ENCODE peak calls at places on chromosomes 7 and 10, in seven cellular contexts. O is H9, Z is neuronal stem cell, K is mesendoderm, G is IMR-90, X is H1, M is trophoblast cell. A is an unnamed sample.

GRCh38 chr7:142812437-142813215 is 41.9 kb downstream of the PRSS2 start:
- DNase-seq in K (peak), X (no peak), G (no peak), M (peak), O (no peak), Z (no peak), A (no peak)

GRCh38 chr7:665751-666453 is 60.6 kb upstream of the DNAAF5 start:
- DNase-seq in X (peak), Z (no peak), K (peak), O (peak), M (no peak), G (no peak), A (no peak)

GRCh38 chr10:103739039-103739764 is 116.2 kb downstream of the SH3PXD2A start:
- DNase-seq in X (no peak), M (peak), O (no peak), G (peak), Z (peak), K (peak), A (peak)

GRCh38 chr7:15780271-15780670 is 93.8 kb upstream of the MEOX2 start:
- DNase-seq in X (no peak), O (no peak), K (peak), G (peak), M (peak), Z (no peak), A (peak)

GRCh38 chr10:4883079-4883739 is 57.2 kb downstream of the AKR1E2 start:
- DNase-seq in Z (no peak), G (peak), K (no peak), X (no peak), M (no peak), O (no peak), A (peak)

GRCh38 chr10:73874267-73875138 is at the start of gene CAMK2G:
- DNase-seq in M (peak), K (peak), G (peak), O (peak), X (peak), Z (peak), A (peak)

GRCh38 chr10:29007748-29008610 is 280.9 kb upstream of the LYZL1 start:
- DNase-seq in X (no peak), Z (no peak), K (peak), G (no peak), O (no peak), M (no peak), A (no peak)

GRCh38 chr7:111587715-111588433 is 25.6 kb upstream of the IMMP2L start:
- DNase-seq in M (peak), G (no peak), Z (no peak), K (no peak), X (no peak), O (no peak), A (no peak)

GRCh38 chr10:8189458-8189857 is 135.0 kb downstream of the GATA3 start:
- DNase-seq in G (no peak), K (peak), O (peak), X (no peak), M (no peak), Z (no peak), A (no peak)

GRCh38 chr10:8193546-8193945 is 139.1 kb downstream of the GATA3 start:
- DNase-seq in K (peak), X (no peak), O (no peak), M (peak), Z (no peak), G (no peak), A (no peak)

GRCh38 chr10:8187171-8187666 is 132.7 kb downstream of the GATA3 start:
- DNase-seq in O (no peak), X (no peak), Z (no peak), K (no peak), G (no peak), M (no peak), A (peak)

GRCh38 chr10:8194050-8194449 is 139.6 kb downstream of the GATA3 start:
- DNase-seq in G (no peak), K (no peak), M (peak), O (no peak), Z (no peak), X (no peak), A (no peak)

DNA sequence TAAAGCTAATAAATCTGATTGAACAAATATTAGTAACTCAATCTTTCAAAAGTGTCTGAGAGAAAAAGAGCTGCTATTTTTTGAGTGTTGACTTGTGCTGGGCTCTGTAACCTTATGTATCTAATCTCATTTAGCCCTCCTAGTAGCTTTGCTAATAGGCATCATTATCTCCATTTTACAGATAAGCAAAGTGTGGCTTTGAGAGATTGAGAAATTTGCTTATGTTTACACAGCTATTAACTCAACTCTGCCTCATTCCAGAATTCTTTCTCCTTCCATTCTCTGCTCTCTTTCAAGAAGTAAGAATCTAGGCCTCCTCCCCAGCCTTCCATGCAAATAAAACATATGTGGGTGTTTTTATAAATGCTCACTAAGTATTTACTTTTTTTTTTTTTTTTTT is 137.8 kb downstream of the GATA3 start:
- DNase-seq in M (peak), K (peak), G (no peak), Z (no peak), O (no peak), X (no peak), A (no peak)
- H2BK120ac ChIP-seq in M (no peak), K (no peak), G (no peak), Z (no peak), O (no peak), X (no peak), A (no peak)

GRCh38 chr10:47288916-47289495 is 11.0 kb upstream of the GDF10 start:
- DNase-seq in G (no peak), M (no peak), X (no peak), K (no peak), Z (no peak), O (peak), A (no peak)
- H4K8ac ChIP-seq in G (no peak), M (no peak), X (no peak), K (no peak), Z (no peak), O (no peak), A (no peak)

GRCh38 chr7:73373741-73374140 is 45.8 kb downstream of the FKBP6 start:
- DNase-seq in G (no peak), X (no peak), O (no peak), Z (no peak), K (no peak), M (no peak), A (no peak)
- H2BK120ac ChIP-seq in G (no peak), X (no peak), O (no peak), Z (no peak), K (no peak), M (no peak), A (no peak)

GRCh38 chr7:114939484-114940097 is 17.7 kb downstream of the MDFIC start:
- DNase-seq in Z (no peak), X (no peak), G (no peak), O (no peak), M (no peak), K (no peak), A (no peak)

GRCh38 chr7:114942443-114943175 is 20.7 kb downstream of the MDFIC start:
- DNase-seq in M (no peak), X (no peak), Z (no peak), G (no peak), K (no peak), O (no peak), A (no peak)

GRCh38 chr7:114937422-114937821 is 15.5 kb downstream of the MDFIC start:
- DNase-seq in K (no peak), G (no peak), X (no peak), Z (no peak), M (no peak), O (no peak), A (no peak)

GRCh38 chr7:114941692-114942091 is 19.8 kb downstream of the MDFIC start:
- DNase-seq in K (no peak), O (no peak), X (no peak), M (no peak), Z (no peak), G (no peak), A (no peak)

DNA sequence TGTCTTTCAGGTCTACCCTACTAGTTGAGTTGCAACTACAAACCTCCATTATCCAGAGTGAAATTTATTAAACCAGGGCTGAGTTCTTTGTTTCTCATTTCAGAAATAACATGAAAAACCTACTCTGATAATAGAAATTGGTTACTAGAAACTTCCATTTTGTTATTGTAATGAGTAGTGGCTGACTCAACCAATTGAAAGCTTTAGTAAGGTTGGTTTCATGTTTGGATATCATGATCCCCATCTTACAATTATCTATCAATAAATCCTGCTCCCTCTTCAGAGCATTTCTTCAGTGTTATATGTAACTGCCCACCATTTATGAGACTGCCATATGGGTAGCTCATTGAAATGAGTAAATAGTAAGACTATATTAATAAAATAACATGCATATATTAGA is 16.9 kb downstream of the MDFIC start:
- DNase-seq in X (no peak), Z (no peak), G (no peak), M (no peak), K (no peak), O (no peak), A (no peak)
- H4K8ac ChIP-seq in X (no peak), Z (no peak), G (no peak), M (no peak), K (no peak), O (no peak), A (no peak)